ENCODE peak calls at places on chromosomes 1 and 21, in nine cellular contexts. J, N, T, U, O, Y, Z, H and M are unnamed samples.

GRCh38 chr21:39095681-39096080 is 87.6 kb downstream of the PSMG1 start:
- DNase-seq in J (no peak), N (no peak), T (no peak), U (no peak), O (no peak), Y (no peak), Z (no peak), H (no peak), M (no peak)

GRCh38 chr1:78884685-78885452 is 121.7 kb downstream of the ADGRL4 start:
- DNase-seq in J (peak; percentile 21), N (no peak), T (no peak), U (no peak), O (no peak), Y (no peak), Z (no peak), H (no peak), M (no peak)

GRCh38 chr1:206079130-206079529 is 26.2 kb downstream of the RHEX start:
- DNase-seq in J (no peak), N (no peak), T (no peak), U (no peak), O (no peak), Y (no peak), Z (no peak), H (no peak), M (no peak)

GRCh38 chr21:45073301-45074047 is 906 bp upstream of the ADARB1 start:
- DNase-seq in J (peak; percentile 44), N (peak; percentile 42), T (peak; percentile 57), U (no peak), O (no peak), Y (peak; percentile 51), Z (peak; percentile 55), H (peak; percentile 39), M (peak; percentile 24)

GRCh38 chr1:7783178-7783711 is 846 bp upstream of the PER3 start:
- DNase-seq in J (peak; percentile 24), N (peak; percentile 80), T (peak; percentile 76), U (no peak), O (peak; percentile 92), Y (peak; percentile 71), Z (no peak), H (peak; percentile 68), M (peak; percentile 72)

GRCh38 chr1:67723126-67723525 is 38.1 kb downstream of the GADD45A start:
- DNase-seq in J (no peak), N (no peak), T (no peak), U (no peak), O (no peak), Y (no peak), Z (no peak), H (no peak), M (no peak)

GRCh38 chr1:224656342-224656741 is 40.2 kb downstream of the CNIH3 start:
- DNase-seq in J (no peak), N (no peak), T (no peak), U (no peak), O (peak; percentile 72), Y (no peak), Z (no peak), H (no peak), M (no peak)

GRCh38 chr1:152954436-152954835 is 7.4 kb downstream of the SPRR5 start:
- DNase-seq in J (no peak), N (no peak), T (no peak), U (no peak), O (no peak), Y (no peak), Z (no peak), H (no peak), M (no peak)

GRCh38 chr1:31843506-31843905 is 27.7 kb upstream of the SPOCD1 start:
- DNase-seq in J (peak; percentile 80), N (no peak), T (no peak), U (peak; percentile 6), O (no peak), Y (no peak), Z (peak; percentile 13), H (no peak), M (no peak)

GRCh38 chr1:207516729-207517128 is 20.8 kb downstream of the CR1 start:
- DNase-seq in J (no peak), N (no peak), T (no peak), U (no peak), O (no peak), Y (no peak), Z (no peak), H (no peak), M (no peak)

GRCh38 chr1:10236405-10237156 is 26.2 kb downstream of the KIF1B start:
- DNase-seq in J (peak; percentile 62), N (no peak), T (no peak), U (no peak), O (no peak), Y (no peak), Z (no peak), H (no peak), M (no peak)

GRCh38 chr1:107181253-107181977 is 40.6 kb downstream of the NTNG1 start:
- DNase-seq in J (no peak), N (no peak), T (no peak), U (no peak), O (no peak), Y (no peak), Z (no peak), H (no peak), M (no peak)

GRCh38 chr1:203276916-203277535 is 28.3 kb upstream of the BTG2 start:
- DNase-seq in J (no peak), N (peak; percentile 57), T (peak; percentile 36), U (no peak), O (peak; percentile 39), Y (no peak), Z (no peak), H (no peak), M (no peak)

GRCh38 chr1:157369808-157370521 is 182.3 kb downstream of the FCRL5 start:
- DNase-seq in J (peak; percentile 43), N (no peak), T (no peak), U (peak; percentile 33), O (no peak), Y (peak; percentile 39), Z (peak; percentile 32), H (peak; percentile 66), M (peak; percentile 64)

GRCh38 chr1:97314685-97315084 is 593.1 kb downstream of the PTBP2 start:
- DNase-seq in J (no peak), N (no peak), T (no peak), U (no peak), O (no peak), Y (no peak), Z (no peak), H (no peak), M (no peak)

GRCh38 chr1:68889471-68889870 is 392.6 kb upstream of the DEPDC1 start:
- DNase-seq in J (no peak), N (no peak), T (no peak), U (no peak), O (no peak), Y (no peak), Z (no peak), H (no peak), M (no peak)

GRCh38 chr1:175824079-175824478 is 80.7 kb upstream of the TNR start:
- DNase-seq in J (no peak), N (no peak), T (no peak), U (no peak), O (no peak), Y (no peak), Z (no peak), H (peak; percentile 14), M (no peak)
- TF ChIP-seq CTCF in J (no peak), N (no peak), T (no peak), U (peak; percentile 52), O (no peak), Y (no peak), Z (no peak), H (peak; percentile 7), M (no peak)

GRCh38 chr1:113231866-113232265 is 158.4 kb upstream of the MAGI3 start:
- DNase-seq in J (no peak), N (no peak), T (no peak), U (no peak), O (peak; percentile 45), Y (no peak), Z (no peak), H (no peak), M (no peak)
- TF ChIP-seq POLR2A in J (no peak), N (no peak), T (no peak), U (no peak), O (no peak), Y (no peak), Z (no peak), H (no peak), M (no peak)

GRCh38 chr1:177351361-177352108 is 180.8 kb downstream of the BRINP2 start:
- DNase-seq in J (no peak), N (no peak), T (no peak), U (no peak), O (no peak), Y (peak; percentile 26), Z (no peak), H (no peak), M (peak; percentile 50)

GRCh38 chr1:177360791-177361190 is 190.0 kb downstream of the BRINP2 start:
- DNase-seq in J (no peak), N (no peak), T (no peak), U (no peak), O (no peak), Y (no peak), Z (no peak), H (no peak), M (no peak)

GRCh38 chr1:177354247-177354646 is 183.5 kb downstream of the BRINP2 start:
- DNase-seq in J (no peak), N (no peak), T (no peak), U (no peak), O (no peak), Y (no peak), Z (no peak), H (no peak), M (no peak)

GRCh38 chr1:177355575-177355974 is 184.8 kb downstream of the BRINP2 start:
- DNase-seq in J (peak; percentile 19), N (no peak), T (no peak), U (no peak), O (no peak), Y (peak; percentile 27), Z (no peak), H (peak; percentile 13), M (peak; percentile 21)
- TF ChIP-seq CTCF in J (peak; percentile 48), N (no peak), T (no peak), U (peak; percentile 48), O (no peak), Y (peak; percentile 15), Z (no peak), H (no peak), M (no peak)

GRCh38 chr1:211258310-211258755 is 833 bp upstream of the RCOR3 start:
- DNase-seq in J (peak; percentile 60), N (peak; percentile 83), T (peak; percentile 86), U (no peak), O (peak; percentile 84), Y (peak; percentile 84), Z (peak; percentile 67), H (peak; percentile 72), M (peak; percentile 84)

GRCh38 chr1:211261229-211261628 is 2.1 kb downstream of the RCOR3 start:
- DNase-seq in J (no peak), N (no peak), T (no peak), U (no peak), O (no peak), Y (no peak), Z (no peak), H (no peak), M (no peak)

GRCh38 chr1:211258756-211259595 is at the start of gene RCOR3:
- DNase-seq in J (peak; percentile 87), N (peak; percentile 94), T (peak; percentile 94), U (peak; percentile 72), O (peak; percentile 98), Y (peak; percentile 96), Z (peak; percentile 94), H (peak; percentile 96), M (peak; percentile 96)

GRCh38 chr1:211259596-211260126 is 495 bp downstream of the RCOR3 start:
- DNase-seq in J (no peak), N (peak; percentile 72), T (peak; percentile 54), U (no peak), O (peak; percentile 92), Y (no peak), Z (peak; percentile 58), H (peak; percentile 78), M (peak; percentile 61)

GRCh38 chr1:211260161-211261107 is 1.3 kb downstream of the RCOR3 start:
- DNase-seq in J (peak; percentile 61), N (peak; percentile 57), T (peak; percentile 87), U (no peak), O (peak; percentile 90), Y (peak; percentile 89), Z (peak; percentile 91), H (peak; percentile 74), M (peak; percentile 85)
- TF ChIP-seq POLR2A in J (peak; percentile 33), N (no peak), T (no peak), U (peak; percentile 25), O (no peak), Y (no peak), Z (peak; percentile 62), H (peak; percentile 23), M (peak; percentile 49)